ENCODE peak calls at places on chromosomes 6 and 20, in ten cellular contexts. W is ascending aorta; R is endothelial cell of umbilical vein; J is left lung; M is K562; H is CD8-positive, alpha-beta T cell; K is endodermal cell; Y is PC-9; V is lower lobe of right lung; X is cardiac muscle cell. P is an unnamed sample.

GRCh38 chr20:10665791-10666190 is 8.0 kb downstream of the JAG1 start:
- DNase-seq in W (no peak), Y (no peak), X (peak; percentile 36), J (no peak), V (no peak), M (no peak), R (no peak), K (peak; percentile 63), H (no peak), P (no peak)

GRCh38 chr20:2368621-2369020 is 12.1 kb upstream of the TGM6 start:
- DNase-seq in H (no peak), K (no peak), Y (no peak), J (no peak), V (no peak), W (no peak), R (no peak), M (no peak), X (no peak), P (no peak)

GRCh38 chr20:24972341-24972740 is 20.2 kb downstream of the APMAP start:
- DNase-seq in J (no peak), R (no peak), M (no peak), K (no peak), V (peak; percentile 10), H (no peak), X (no peak), Y (no peak), W (no peak), P (no peak)

GRCh38 chr6:107833136-107833535 is 9.0 kb upstream of the SCML4 start:
- DNase-seq in Y (no peak), K (no peak), M (no peak), H (no peak), V (no peak), W (no peak), R (no peak), X (no peak), J (no peak), P (no peak)

GRCh38 chr6:13733178-13733851 is 21.7 kb upstream of the RANBP9 start:
- DNase-seq in R (no peak), X (peak; percentile 95), Y (no peak), V (peak; percentile 55), K (no peak), W (peak; percentile 72), M (no peak), H (no peak), J (no peak), P (peak; percentile 15)

GRCh38 chr20:11229772-11230171 is 556.0 kb upstream of the JAG1 start:
- DNase-seq in V (peak; percentile 57), Y (peak; percentile 88), J (no peak), H (no peak), R (peak; percentile 90), K (no peak), X (peak; percentile 98), M (no peak), W (peak; percentile 91), P (no peak)

GRCh38 chr20:3875378-3875974 is 13.7 kb upstream of the PANK2 start:
- DNase-seq in K (no peak), H (no peak), W (no peak), V (no peak), M (no peak), Y (no peak), J (peak; percentile 4), X (no peak), R (no peak), P (no peak)

GRCh38 chr20:19866070-19866469 is 108.0 kb downstream of the RIN2 start:
- DNase-seq in J (no peak), V (no peak), H (no peak), X (no peak), W (no peak), K (no peak), R (no peak), Y (no peak), M (no peak), P (no peak)

GRCh38 chr6:111113731-111114438 is 26.6 kb downstream of the SLC16A10 start:
- DNase-seq in J (no peak), M (no peak), R (no peak), V (no peak), X (peak; percentile 77), Y (no peak), K (peak; percentile 55), H (no peak), W (peak; percentile 75), P (peak; percentile 59)

DNA sequence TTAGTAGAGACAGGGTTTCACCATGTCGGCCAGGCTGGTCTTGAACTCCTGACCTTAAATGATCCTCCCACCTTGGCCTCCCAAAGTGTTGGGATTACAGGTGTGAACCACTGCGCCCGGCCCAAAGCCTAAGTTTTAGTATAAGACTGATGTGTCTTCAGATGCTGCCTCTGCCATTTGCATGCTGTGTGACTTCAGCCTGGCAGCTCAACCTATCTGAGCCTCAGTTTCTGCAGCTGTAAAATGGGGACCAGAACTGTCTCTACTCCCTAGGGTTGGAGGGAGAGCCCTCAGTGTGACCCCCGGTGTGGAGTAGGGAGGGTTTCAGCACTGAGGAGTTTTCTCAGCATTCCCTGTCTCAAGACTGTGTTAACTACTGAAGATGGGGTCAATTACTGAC is 64.6 kb downstream of the PHACTR3 start:
- DNase-seq in K (no peak), X (no peak), W (no peak), V (no peak), R (no peak), H (no peak), Y (no peak), M (no peak), J (no peak), P (no peak)
- H3K9me3 ChIP-seq in K (peaks cover 34% of the 10 kb centered on the region), X (no peaks in the 10 kb centered on the region), W (no peaks in the 10 kb centered on the region), V (no peaks in the 10 kb centered on the region), R (peaks cover 3% of the 10 kb centered on the region), H (no peaks in the 10 kb centered on the region), Y (no peaks in the 10 kb centered on the region), M (no peaks in the 10 kb centered on the region), J (no peaks in the 10 kb centered on the region), P (no peaks in the 10 kb centered on the region)

GRCh38 chr6:34132082-34132357 is 13.9 kb downstream of the GRM4 start:
- DNase-seq in M (no peak), K (peak; percentile 85), X (no peak), W (no peak), R (no peak), Y (no peak), J (no peak), V (no peak), H (no peak), P (no peak)
- H3K4me3 ChIP-seq in M (no peak overlapping the region), K (no peak overlapping the region), X (no peak overlapping the region), W (no peak overlapping the region), R (no peak overlapping the region), Y (no peak overlapping the region), J (no peak overlapping the region), V (no peak overlapping the region), H (no peak overlapping the region), P (no peak overlapping the region)

GRCh38 chr6:113412589-113413367 is 444.4 kb upstream of the MARCKS start:
- DNase-seq in W (no peak), X (no peak), M (no peak), K (no peak), H (no peak), Y (no peak), J (no peak), R (peak; percentile 16), V (no peak), P (no peak)

GRCh38 chr6:113420290-113420689 is 436.9 kb upstream of the MARCKS start:
- DNase-seq in M (no peak), X (no peak), W (no peak), H (no peak), V (no peak), R (no peak), J (no peak), K (no peak), Y (no peak), P (no peak)

GRCh38 chr6:113411006-113411405 is 446.1 kb upstream of the MARCKS start:
- DNase-seq in H (no peak), X (peak; percentile 16), K (no peak), Y (peak; percentile 69), M (no peak), W (no peak), R (no peak), V (no peak), J (no peak), P (no peak)

GRCh38 chr6:113416166-113416565 is 441.0 kb upstream of the MARCKS start:
- DNase-seq in H (no peak), W (no peak), Y (no peak), V (no peak), R (no peak), X (no peak), J (no peak), M (no peak), K (no peak), P (no peak)

DNA sequence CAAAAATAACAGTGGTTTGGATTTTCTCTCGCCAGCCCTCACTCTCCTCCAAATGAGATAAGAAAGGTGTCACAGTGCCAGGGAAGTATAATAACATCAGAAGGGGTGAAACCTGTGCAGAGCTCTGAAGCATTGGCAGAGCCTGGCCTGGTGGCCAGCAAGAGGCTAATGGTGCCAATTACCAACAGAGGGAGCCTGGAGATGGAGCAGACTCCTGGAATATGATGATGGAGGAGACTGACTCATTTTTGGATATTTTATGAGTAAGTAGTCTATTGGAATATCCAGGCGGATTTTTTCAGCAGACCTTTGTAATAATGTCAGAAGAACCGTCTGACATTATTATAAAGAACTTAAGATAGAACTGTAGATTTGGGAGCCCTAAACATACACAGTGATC is 442.6 kb upstream of the MARCKS start:
- DNase-seq in Y (peak; percentile 66), R (peak; percentile 79), V (no peak), K (no peak), H (no peak), W (peak; percentile 65), X (peak; percentile 78), J (no peak), M (no peak), P (peak; percentile 75)
- TF ChIP-seq CTCF in Y (peak; percentile 67), R (peak; percentile 57), V (peak; percentile 45), K (peak; percentile 61), H (no peak), W (no peak), X (peak; percentile 71), J (no peak), M (no peak), P (peak; percentile 76)

DNA sequence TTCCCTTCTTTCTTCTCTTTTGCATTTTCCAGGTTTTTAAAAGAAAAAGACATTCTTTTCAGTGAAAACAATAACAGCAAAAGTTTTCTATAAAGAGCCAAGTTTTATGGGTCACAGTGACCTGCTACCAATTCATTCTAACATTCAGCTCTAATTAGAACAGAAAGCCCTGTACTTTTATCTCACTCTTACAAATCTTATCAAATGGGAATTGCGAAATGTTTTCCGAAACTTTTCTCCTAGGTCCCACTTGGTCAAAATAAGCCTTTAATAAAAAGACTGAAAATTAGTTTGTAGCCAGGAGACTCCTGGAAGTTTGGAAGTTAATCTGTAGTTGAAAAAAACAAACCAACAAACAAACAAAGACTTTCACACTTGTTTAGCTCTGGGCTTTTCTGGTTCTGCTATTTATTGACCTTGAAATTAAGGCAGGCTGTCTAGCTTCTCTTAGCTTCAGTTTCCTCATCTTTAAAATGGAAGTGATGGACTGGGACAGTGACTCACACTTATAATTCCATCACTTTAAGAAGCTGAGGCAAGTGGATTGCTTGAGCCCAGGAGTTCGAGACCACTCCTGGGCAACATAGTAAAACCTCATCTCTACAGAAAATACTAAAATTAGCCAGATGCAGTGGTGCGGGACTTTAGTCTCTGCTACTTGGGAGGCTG is 613.5 kb upstream of the CDH4 start:
- DNase-seq in M (no peak), V (no peak), Y (no peak), H (no peak), X (no peak), W (no peak), R (no peak), J (no peak), K (no peak), P (no peak)
- H3K9me3 ChIP-seq in M (no peaks in the 10 kb centered on the region), V (no peaks in the 10 kb centered on the region), Y (no peaks in the 10 kb centered on the region), H (no peaks in the 10 kb centered on the region), X (no peaks in the 10 kb centered on the region), W (no peaks in the 10 kb centered on the region), R (peaks cover 12% of the 10 kb centered on the region), J (no peaks in the 10 kb centered on the region), K (no peaks in the 10 kb centered on the region), P (no peaks in the 10 kb centered on the region)